ENCODE peak calls at places on chromosomes 7 and 10, in six cellular contexts. R is prostate gland, V is NB4, X is sigmoid colon, E is uterus, H is endothelial cell of umbilical vein. A is an unnamed sample.

GRCh38 chr7:100469227-100470044 is 5.4 kb upstream of the SPACDR start:
- DNase-seq in R (peak), V (peak), E (peak), H (peak), X (peak), A (peak)

GRCh38 chr7:31937982-31938381 is 132.2 kb downstream of the PDE1C start:
- DNase-seq in X (no peak), V (no peak), H (no peak), E (no peak), R (no peak), A (no peak)

GRCh38 chr7:80783177-80783687 is 135.6 kb downstream of the SEMA3C start:
- DNase-seq in R (no peak), E (no peak), V (no peak), H (no peak), X (no peak), A (no peak)

GRCh38 chr7:51242007-51242691 is 74.5 kb downstream of the COBL start:
- DNase-seq in E (no peak), V (peak), X (no peak), H (no peak), R (no peak), A (no peak)

GRCh38 chr10:17062493-17063487 is 66.8 kb downstream of the CUBN start:
- DNase-seq in X (peak), R (no peak), V (no peak), E (peak), H (peak), A (peak)

GRCh38 chr7:158284617-158285382 is 302.8 kb downstream of the PTPRN2 start:
- DNase-seq in H (no peak), R (peak), X (peak), E (no peak), V (no peak), A (peak)

GRCh38 chr7:9645756-9646155 is 1212.3 kb downstream of the NXPH1 start:
- DNase-seq in R (no peak), H (no peak), E (no peak), X (no peak), V (no peak), A (no peak)

GRCh38 chr7:90412458-90413184 is 9.4 kb downstream of the CLDN12 start:
- DNase-seq in V (peak), H (no peak), R (no peak), E (no peak), X (no peak), A (no peak)

GRCh38 chr10:126609566-126609965 is 60.9 kb downstream of the C10orf90 start:
- DNase-seq in E (no peak), V (no peak), X (no peak), H (no peak), R (no peak), A (no peak)

GRCh38 chr10:7484456-7485266 is 73.8 kb upstream of the SFMBT2 start:
- DNase-seq in E (no peak), V (peak), R (no peak), H (no peak), X (no peak), A (no peak)

GRCh38 chr10:99996934-99997648 is 12.7 kb downstream of the DNMBP start:
- DNase-seq in H (peak), V (no peak), X (no peak), R (no peak), E (no peak), A (no peak)

GRCh38 chr10:99994801-99995200 is 14.9 kb downstream of the DNMBP start:
- DNase-seq in X (no peak), V (no peak), R (no peak), E (no peak), H (no peak), A (no peak)

GRCh38 chr10:99995713-99996112 is 14.0 kb downstream of the DNMBP start:
- DNase-seq in R (no peak), H (no peak), E (no peak), X (no peak), V (no peak), A (no peak)

GRCh38 chr10:99999319-100000108 is 10.2 kb downstream of the DNMBP start:
- DNase-seq in R (no peak), E (no peak), V (no peak), X (peak), H (no peak), A (no peak)

DNA sequence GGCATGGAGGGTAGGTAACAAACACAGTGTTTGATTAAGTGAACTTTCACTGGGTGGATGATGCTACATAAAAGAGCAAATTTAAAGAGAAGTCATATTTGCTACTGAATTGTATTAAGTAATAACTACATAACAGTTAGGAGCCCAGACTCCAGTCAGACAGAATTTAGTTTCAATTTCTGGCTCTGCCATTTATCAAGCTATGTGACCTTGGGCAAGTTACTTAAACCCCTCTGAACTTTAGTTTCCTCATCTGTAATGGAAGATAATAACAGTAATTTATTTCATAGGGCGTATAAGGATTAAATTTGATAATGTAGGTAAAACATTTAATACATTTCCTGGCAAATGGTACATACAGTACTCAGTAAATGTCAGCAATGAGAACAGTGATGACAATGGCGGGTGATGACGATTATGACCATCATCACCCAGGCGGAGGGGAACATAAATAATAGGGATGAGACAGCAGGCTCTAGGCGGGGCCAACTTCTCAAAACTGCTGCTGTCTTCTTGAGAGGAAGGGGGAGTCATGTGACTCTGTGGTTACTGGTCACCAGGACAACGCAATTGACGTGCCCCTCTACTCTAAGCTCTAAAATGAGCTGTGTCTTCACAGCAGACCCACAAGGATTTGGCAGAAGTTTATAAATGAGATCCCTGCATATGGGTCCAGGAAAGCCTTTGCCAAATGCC is 15.6 kb downstream of the DNMBP start:
- DNase-seq in R (no peak), E (peak), X (peak), H (peak), V (peak), A (peak)
- TF ChIP-seq POLR2A in R (no peak), E (no peak), X (no peak), H (no peak), V (no peak), A (no peak)

GRCh38 chr10:22483132-22483531 is 137.8 kb downstream of the SPAG6 start:
- DNase-seq in X (no peak), R (no peak), V (no peak), E (no peak), H (no peak), A (no peak)
- H3K4me3 ChIP-seq in X (no peak), R (no peak), V (no peak), E (no peak), H (no peak), A (no peak)

DNA sequence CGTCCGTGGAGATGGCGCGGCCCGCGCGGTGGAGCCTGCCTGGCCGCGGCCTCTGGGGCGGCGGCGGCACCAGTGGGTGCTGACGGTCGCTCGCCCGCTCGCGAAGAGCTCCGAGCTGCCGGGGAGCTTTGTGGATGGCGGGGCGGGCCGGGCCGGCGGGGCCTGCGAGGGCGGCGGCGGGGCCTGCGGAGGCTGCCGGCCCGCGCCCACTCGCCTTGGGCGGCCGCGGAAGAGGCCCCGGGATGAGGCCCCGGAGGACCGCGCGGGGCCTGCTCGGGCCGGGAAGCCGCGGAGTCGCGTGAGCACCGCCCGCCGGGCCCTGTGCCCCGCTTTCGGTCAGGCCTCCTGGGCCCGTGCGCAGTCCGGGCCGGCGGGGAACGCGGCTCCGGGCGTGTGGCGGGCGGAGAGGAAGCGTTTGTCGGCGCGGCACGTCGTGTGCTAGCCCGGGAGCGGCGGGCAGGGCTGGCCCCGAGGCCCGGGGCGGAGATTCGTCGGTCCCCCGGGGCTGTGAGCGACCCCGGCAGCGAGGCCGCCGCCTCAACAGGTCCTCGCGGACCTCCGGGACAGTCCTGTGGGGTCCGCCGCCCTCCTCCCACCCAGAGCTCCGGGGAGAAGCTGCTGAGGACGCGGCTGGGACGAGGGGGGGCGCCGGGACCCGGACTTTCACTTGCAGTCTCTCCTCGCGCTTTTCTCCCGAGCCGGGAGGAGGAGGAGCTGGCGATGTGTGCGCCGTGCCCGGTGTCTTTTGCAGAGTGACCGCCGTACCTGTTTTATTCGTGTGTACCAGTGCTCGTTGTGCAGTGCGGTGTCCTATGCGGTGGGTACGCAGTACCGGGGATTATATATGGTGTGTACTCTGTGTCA is 578 bp downstream of the ZMYND11 start:
- DNase-seq in H (peak), E (peak), R (peak), V (peak), X (peak), A (peak)
- TF ChIP-seq POLR2A in H (peak), E (no peak), R (peak), V (peak), X (no peak), A (no peak)

GRCh38 chr10:67695555-67695954 is 440 bp downstream of the CTNNA3 start:
- DNase-seq in E (no peak), X (no peak), H (peak), V (no peak), R (no peak), A (no peak)

GRCh38 chr10:67697646-67698245 is 1.8 kb upstream of the CTNNA3 start:
- DNase-seq in H (peak), V (peak), R (peak), X (no peak), E (peak), A (no peak)

GRCh38 chr10:67696029-67696428 is at the start of gene CTNNA3:
- DNase-seq in R (no peak), X (no peak), H (no peak), E (no peak), V (no peak), A (no peak)
- H3K4me3 ChIP-seq in R (no peak), X (peak), H (no peak), E (peak), V (no peak), A (no peak)

A was measured in tibial nerve.